ENCODE peak calls at places on chromosomes 7 and 10, in four cellular contexts. K is transverse colon, L is stomach, B is GM12878. R is an unnamed sample.

GRCh38 chr7:80666376-80666775 is 27.9 kb downstream of the CD36 start:
- DNase-seq in L (no peak), B (no peak), K (no peak), R (no peak)

GRCh38 chr7:507623-508305 is 11.9 kb downstream of the PDGFA start:
- DNase-seq in B (no peak), L (no peak), K (peak), R (peak)

GRCh38 chr10:23556727-23557440 is 118.0 kb downstream of the OTUD1 start:
- DNase-seq in K (no peak), L (no peak), B (no peak), R (no peak)

GRCh38 chr10:69901623-69902505 is 100.2 kb downstream of the COL13A1 start:
- DNase-seq in K (peak), B (no peak), L (peak), R (peak)

GRCh38 chr7:130131191-130131834 is 61.0 kb downstream of the KLHDC10 start:
- DNase-seq in L (no peak), B (no peak), K (no peak), R (no peak)

GRCh38 chr7:11079907-11080306 is 106.2 kb downstream of the PHF14 start:
- DNase-seq in L (no peak), K (no peak), B (no peak), R (no peak)

GRCh38 chr7:154183482-154183881 is 131.3 kb downstream of the DPP6 start:
- DNase-seq in B (no peak), K (no peak), L (no peak), R (no peak)

GRCh38 chr10:77104459-77104980 is 533.1 kb downstream of the KCNMA1 start:
- DNase-seq in K (peak), L (no peak), B (no peak), R (no peak)

GRCh38 chr7:85114342-85114741 is 72.5 kb downstream of the SEMA3D start:
- DNase-seq in K (no peak), L (no peak), B (no peak), R (no peak)

GRCh38 chr10:91635401-91636400 is 2.8 kb upstream of the PPP1R3C start:
- DNase-seq in B (no peak), K (peak), L (peak), R (no peak)

GRCh38 chr7:139739863-139740597 is 37.8 kb downstream of the HIPK2 start:
- DNase-seq in B (no peak), K (peak), L (peak), R (no peak)

GRCh38 chr7:83173664-83174063 is 11.0 kb upstream of the PCLO start:
- DNase-seq in B (no peak), K (no peak), L (no peak), R (no peak)

GRCh38 chr7:37439282-37440021 is 9.2 kb downstream of the ELMO1 start:
- DNase-seq in B (no peak), L (no peak), K (no peak), R (no peak)

GRCh38 chr7:88306590-88307048 is at the start of gene STEAP4:
- DNase-seq in K (peak), B (no peak), L (peak), R (peak)

GRCh38 chr7:69438584-69438983 is 159.7 kb upstream of the AUTS2 start:
- DNase-seq in B (no peak), K (no peak), L (no peak), R (no peak)

GRCh38 chr10:107754814-107755213 is 590.3 kb upstream of the SORCS1 start:
- DNase-seq in L (no peak), B (no peak), K (no peak), R (no peak)

GRCh38 chr7:123003539-123004126 is 8.1 kb upstream of the TAS2R16 start:
- DNase-seq in K (no peak), B (no peak), L (no peak), R (no peak)

GRCh38 chr7:134458806-134459698 is at the start of gene AKR1B1:
- DNase-seq in L (peak), K (peak), B (peak), R (peak)

GRCh38 chr7:71261066-71261465 is 129.1 kb downstream of the GALNT17 start:
- DNase-seq in B (no peak), K (no peak), L (no peak), R (no peak)

GRCh38 chr7:127396184-127396583 is 3.7 kb upstream of the ZNF800 start:
- DNase-seq in B (no peak), L (no peak), K (no peak), R (peak)

GRCh38 chr7:55242613-55243012 is 122.5 kb upstream of the LANCL2 start:
- DNase-seq in L (no peak), K (no peak), B (no peak), R (no peak)

GRCh38 chr10:21825345-21825744 is 178.2 kb downstream of the DNAJC1 start:
- DNase-seq in K (no peak), L (no peak), B (no peak), R (no peak)

GRCh38 chr7:151677581-151678226 is 158.0 kb upstream of the RHEB start:
- DNase-seq in B (no peak), L (peak), K (no peak), R (no peak)

GRCh38 chr7:107236857-107237256 is 68.1 kb downstream of the HBP1 start:
- DNase-seq in K (no peak), B (no peak), L (no peak), R (no peak)

GRCh38 chr10:52229271-52229931 is 84.7 kb upstream of the DKK1 start:
- DNase-seq in K (no peak), L (no peak), B (no peak), R (no peak)

GRCh38 chr7:29156798-29157461 is 10.6 kb upstream of the CPVL start:
- DNase-seq in B (no peak), K (no peak), L (no peak), R (no peak)

GRCh38 chr7:141698247-141699015 is 3.5 kb downstream of the DENND11 start:
- DNase-seq in K (no peak), B (peak), L (no peak), R (no peak)

GRCh38 chr10:11604742-11605650 is 6.5 kb downstream of the USP6NL start:
- DNase-seq in L (no peak), K (no peak), B (no peak), R (no peak)

GRCh38 chr10:26759008-26759407 is 61.5 kb downstream of the PDSS1 start:
- DNase-seq in L (no peak), B (no peak), K (no peak), R (no peak)

GRCh38 chr10:26755443-26755903 is 58.0 kb downstream of the PDSS1 start:
- DNase-seq in B (peak), K (no peak), L (no peak), R (no peak)
- TF ChIP-seq POLR2AphosphoS5 in B (no peak), K (no peak), L (no peak), R (no peak)

DNA sequence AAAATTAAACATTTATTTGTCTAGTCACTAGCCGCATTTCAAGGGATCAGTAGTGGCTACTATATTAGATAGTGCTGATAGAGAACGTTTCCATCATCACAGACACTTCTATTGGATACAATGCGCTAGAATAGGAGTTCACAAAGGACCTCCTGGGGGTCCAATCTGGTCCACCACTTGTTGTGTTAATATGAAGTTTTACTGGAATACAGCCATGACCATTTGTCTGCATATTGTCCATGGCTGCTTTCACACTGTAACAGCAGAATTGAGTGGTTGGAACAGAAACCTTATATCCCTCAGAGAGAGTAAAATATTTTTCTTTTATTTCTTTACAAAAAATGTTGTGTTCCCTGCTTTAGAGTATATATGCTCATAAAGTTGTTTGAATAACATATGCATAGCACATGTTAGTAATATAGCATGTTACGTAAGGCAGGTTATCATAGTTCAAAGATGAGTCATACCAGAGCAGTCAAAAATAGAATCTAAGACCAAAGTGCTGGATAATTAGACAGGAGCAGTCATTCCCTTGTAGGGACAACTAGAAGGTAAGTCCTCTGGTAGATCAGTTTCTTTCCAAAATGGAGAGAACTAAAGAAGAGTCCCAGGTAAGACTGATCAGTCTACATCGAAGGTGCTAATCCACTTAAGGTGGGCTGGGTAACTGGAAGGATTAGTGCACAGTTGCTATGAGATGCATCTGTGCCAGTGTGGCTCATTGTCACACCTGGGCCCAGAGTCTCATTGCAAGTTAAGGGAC is 14.9 kb downstream of the BZW2 start:
- DNase-seq in K (no peak), B (no peak), L (no peak), R (no peak)
- TF ChIP-seq EP300 in K (no peak), B (no peak), L (no peak), R (no peak)

GRCh38 chr7:43458746-43459337 is 124.1 kb upstream of the STK17A start:
- DNase-seq in K (no peak), L (no peak), B (no peak), R (no peak)

GRCh38 chr7:43458330-43458729 is 124.6 kb upstream of the STK17A start:
- DNase-seq in K (no peak), L (no peak), B (no peak), R (no peak)

GRCh38 chr7:43460733-43461348 is 122.1 kb upstream of the STK17A start:
- DNase-seq in L (no peak), K (no peak), B (no peak), R (no peak)

GRCh38 chr7:43454936-43455518 is 127.9 kb upstream of the STK17A start:
- DNase-seq in K (no peak), B (peak), L (no peak), R (no peak)

GRCh38 chr7:43456200-43456599 is 126.7 kb upstream of the STK17A start:
- DNase-seq in K (no peak), L (no peak), B (no peak), R (peak)
- TF ChIP-seq CTCF in K (no peak), L (no peak), B (no peak), R (no peak)

GRCh38 chr10:60820093-60820769 is 42.0 kb downstream of the CDK1 start:
- DNase-seq in B (peak), L (no peak), K (no peak), R (no peak)

GRCh38 chr10:60817135-60817805 is 39.0 kb downstream of the CDK1 start:
- DNase-seq in L (no peak), B (no peak), K (peak), R (no peak)

GRCh38 chr10:60819271-60819670 is 41.0 kb downstream of the CDK1 start:
- DNase-seq in B (no peak), L (no peak), K (no peak), R (no peak)

GRCh38 chr10:60818134-60818770 is 40.0 kb downstream of the CDK1 start:
- DNase-seq in L (no peak), B (no peak), K (no peak), R (no peak)

GRCh38 chr10:60816624-60817023 is 38.3 kb downstream of the CDK1 start:
- DNase-seq in L (peak), K (peak), B (peak), R (peak)
- TF ChIP-seq POLR2AphosphoS5 in L (peak), K (peak), B (no peak), R (no peak)